ENCODE peak calls at places on chromosomes 1 and 21, in four cellular contexts. E is PC-3, C is IMR-90, R is fibroblast of lung. M is an unnamed sample. For H3K36me3, the result is how much of the 10 kb centered on the place peaks cover.

GRCh38 chr1:11880181-11880575 is 21.4 kb upstream of the NPPB start:
- DNase-seq in E (no peak), C (no peak), R (no peak), M (peak)

GRCh38 chr1:118136511-118136937 is 48.5 kb downstream of the SPAG17 start:
- DNase-seq in E (peak), C (peak), R (peak), M (no peak)

GRCh38 chr1:234743866-234744581 is 134.0 kb upstream of the IRF2BP2 start:
- DNase-seq in E (no peak), C (peak), R (peak), M (no peak)

GRCh38 chr1:234962340-234962989 is 166.2 kb downstream of the TOMM20 start:
- DNase-seq in E (peak), C (peak), R (peak), M (no peak)

GRCh38 chr1:216388558-216388957 is 34.7 kb downstream of the USH2A start:
- DNase-seq in E (no peak), C (no peak), R (no peak), M (no peak)

GRCh38 chr1:214439352-214440119 is 111.9 kb downstream of the PTPN14 start:
- DNase-seq in E (peak), C (peak), R (peak), M (no peak)

GRCh38 chr1:17563494-17564281 is 24.2 kb downstream of the ARHGEF10L start:
- DNase-seq in E (no peak), C (no peak), R (no peak), M (no peak)

GRCh38 chr1:166911624-166912023 is 35.6 kb upstream of the TADA1 start:
- DNase-seq in E (no peak), C (no peak), R (no peak), M (no peak)

GRCh38 chr1:223341111-223341510 is 22.9 kb downstream of the SUSD4 start:
- DNase-seq in E (no peak), C (peak), R (peak), M (no peak)

GRCh38 chr1:160394673-160395072 is 5.7 kb upstream of the VANGL2 start:
- DNase-seq in E (no peak), C (no peak), R (no peak), M (no peak)

GRCh38 chr1:2785631-2786328 is 15.7 kb downstream of the TTC34 start:
- DNase-seq in E (no peak), C (no peak), R (no peak), M (peak)

GRCh38 chr1:220336391-220337065 is 64.3 kb upstream of the RAB3GAP2 start:
- DNase-seq in E (no peak), C (no peak), R (no peak), M (no peak)

GRCh38 chr1:236058141-236058626 is 6.7 kb downstream of the NID1 start:
- DNase-seq in E (no peak), C (peak), R (peak), M (no peak)

GRCh38 chr1:172466795-172467407 is 23.0 kb upstream of the PIGC start:
- DNase-seq in E (peak), C (no peak), R (peak), M (no peak)

GRCh38 chr1:39952359-39953110 is 2.4 kb upstream of the MFSD2A start:
- DNase-seq in E (no peak), C (no peak), R (peak), M (no peak)

GRCh38 chr1:218811497-218811896 is 362.2 kb upstream of the LYPLAL1 start:
- DNase-seq in E (no peak), C (no peak), R (no peak), M (no peak)

GRCh38 chr1:20658166-20658915 is 2.8 kb downstream of the DDOST start:
- DNase-seq in E (no peak), C (no peak), R (no peak), M (no peak)

GRCh38 chr1:26694185-26694572 is 1.6 kb upstream of the ARID1A start:
- DNase-seq in E (no peak), C (no peak), R (no peak), M (no peak)

GRCh38 chr1:203172184-203173115 is 3.2 kb downstream of the MYBPH start:
- DNase-seq in E (peak), C (peak), R (peak), M (peak)

GRCh38 chr1:11568687-11569086 is 85.5 kb downstream of the FBXO2 start:
- DNase-seq in E (peak), C (no peak), R (peak), M (no peak)

GRCh38 chr1:245578751-245579150 is 424.0 kb downstream of the KIF26B start:
- DNase-seq in E (no peak), C (no peak), R (peak), M (no peak)

GRCh38 chr21:29287383-29287782 is 11.3 kb upstream of the BACH1 start:
- DNase-seq in E (no peak), C (peak), R (no peak), M (no peak)

GRCh38 chr1:223217781-223218180 is 74.7 kb upstream of the TLR5 start:
- DNase-seq in E (no peak), C (no peak), R (no peak), M (no peak)

GRCh38 chr1:152052606-152053005 is 15.8 kb upstream of the S100A11 start:
- DNase-seq in E (peak), C (peak), R (peak), M (peak)

GRCh38 chr21:44758781-44759627 is 42.6 kb downstream of the UBE2G2 start:
- DNase-seq in E (no peak), C (no peak), R (no peak), M (no peak)

GRCh38 chr1:6584126-6585080 is 4.6 kb downstream of the ZBTB48 start:
- DNase-seq in E (no peak), C (no peak), R (no peak), M (no peak)
- TF ChIP-seq CTCF in E (peak), C (no peak), R (no peak), M (no peak)

DNA sequence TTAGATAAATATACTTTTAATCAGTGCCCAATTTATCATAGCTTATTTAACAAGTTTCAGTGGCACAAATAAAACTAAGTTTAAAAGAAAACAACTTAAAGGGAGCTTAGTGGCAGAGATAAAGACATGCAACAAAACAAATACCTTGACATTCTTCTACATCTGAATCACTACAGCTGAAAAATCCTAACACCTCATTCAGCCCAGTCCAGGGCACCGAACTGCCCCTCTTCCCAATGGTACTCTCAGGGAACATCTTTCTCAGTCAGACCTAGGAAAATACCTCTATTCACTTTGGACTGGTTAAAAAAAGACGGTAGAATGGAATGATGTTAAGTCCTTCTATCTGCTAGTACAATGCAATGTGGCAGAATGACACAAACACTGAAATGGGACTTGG is 8.3 kb downstream of the OTUD7B start:
- DNase-seq in E (no peak), C (no peak), R (peak), M (no peak)
- H3K36me3 ChIP-seq in E (under half), C (under half), R (under half), M (under half)

GRCh38 chr1:190478193-190479007 is 736 bp upstream of the BRINP3 start:
- DNase-seq in E (peak), C (peak), R (peak), M (peak)
- H3K9ac ChIP-seq in E (peak), C (peak), R (no peak), M (no peak)

DNA sequence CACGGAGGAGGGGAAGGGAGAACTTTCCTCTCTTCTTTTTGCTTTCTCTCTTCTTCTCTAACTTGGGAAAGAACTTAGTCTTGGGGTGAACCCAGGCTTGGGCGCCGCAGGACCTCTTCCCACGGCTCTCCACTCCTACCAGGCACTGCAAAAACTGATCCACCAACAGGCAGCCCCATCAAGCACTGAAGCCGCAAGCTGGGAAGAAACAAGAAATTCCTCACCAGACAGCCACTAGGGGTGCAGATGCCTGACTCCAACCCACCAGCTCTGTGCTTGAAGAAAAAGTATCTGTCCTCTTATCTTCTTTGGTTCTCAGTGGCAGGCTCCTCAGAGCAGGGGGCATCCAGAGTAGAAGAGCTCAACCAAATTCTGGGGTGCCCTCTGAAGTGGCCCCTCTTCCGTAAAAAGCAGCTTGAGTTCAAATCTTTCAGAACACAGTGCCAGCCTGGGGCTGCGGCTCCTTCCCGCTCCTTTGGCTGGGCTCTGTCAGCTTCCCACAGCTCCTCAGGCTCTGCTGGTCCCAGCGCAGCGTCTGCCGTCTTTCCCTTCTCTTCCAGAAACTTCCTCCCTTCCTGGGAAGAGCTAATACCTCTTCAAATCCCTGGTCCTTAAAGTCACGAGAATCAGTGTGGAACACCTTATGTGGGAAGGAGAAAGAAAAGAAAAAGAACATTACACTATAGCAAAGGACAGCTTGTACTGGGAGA is 2.4 kb downstream of the SLC41A1 start:
- DNase-seq in E (peak), C (no peak), R (no peak), M (no peak)
- TF ChIP-seq CTCF in E (peak), C (peak), R (peak), M (peak)

GRCh38 chr1:1045129-1045528 is 25.2 kb downstream of the AGRN start:
- DNase-seq in E (no peak), C (no peak), R (no peak), M (no peak)
- H3K36me3 ChIP-seq in E (half or more), C (half or more), R (under half), M (under half)

DNA sequence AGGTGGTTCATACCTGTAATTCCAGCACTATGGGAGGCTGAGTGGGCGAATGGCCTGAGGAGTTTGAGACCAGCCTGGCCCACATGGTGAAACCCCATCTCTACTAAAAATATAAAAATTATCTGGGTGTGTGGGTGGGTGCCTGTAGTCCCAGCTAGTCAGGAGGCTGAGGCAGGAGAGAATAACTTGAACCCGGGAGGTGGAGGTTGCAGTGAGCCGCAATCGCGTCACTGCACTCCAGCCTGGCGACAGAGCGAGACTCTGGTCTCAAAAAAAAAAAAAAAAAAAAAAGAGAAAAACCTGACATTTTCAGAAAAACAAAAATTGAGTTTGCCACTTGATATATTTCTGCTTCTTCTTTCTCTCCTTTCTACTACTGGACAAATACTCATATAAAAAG is 24.3 kb downstream of the CA6 start:
- DNase-seq in E (no peak), C (no peak), R (no peak), M (no peak)
- H3K9ac ChIP-seq in E (no peak), C (no peak), R (no peak), M (no peak)

DNA sequence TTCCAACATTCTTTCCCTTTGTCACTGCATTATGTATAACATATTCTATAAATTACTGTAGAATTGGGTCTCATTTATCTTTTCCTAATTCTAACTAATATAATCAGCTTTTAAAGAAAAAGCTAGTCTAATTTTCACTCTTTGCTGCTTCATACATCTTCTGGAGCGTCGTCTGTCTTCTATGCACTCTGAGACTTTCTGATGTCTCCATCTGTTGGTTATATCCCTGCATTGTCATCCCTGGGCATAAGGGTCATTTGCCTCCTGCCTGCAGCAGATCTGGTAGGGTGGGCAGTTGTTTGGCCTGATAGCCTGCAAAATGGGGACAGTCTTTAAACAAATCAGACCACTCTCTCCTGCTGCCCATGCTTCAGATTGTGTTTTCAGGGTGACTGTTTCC is 40.8 kb upstream of the DYNLT5 start:
- DNase-seq in E (peak), C (no peak), R (peak), M (peak)
- TF ChIP-seq CTCF in E (peak), C (peak), R (no peak), M (no peak)